ENCODE peak calls at places on chromosomes 11 and 22, in ten cellular contexts. One of them, this sample, is unnamed.

GRCh38 chr11:67029146-67029545 is 6.2 kb downstream of the SYT12 start:
- DNase-seq in GM13977: no peak
- DNase-seq in H1: no peak
- DNase-seq in Caco-2: no peak
- DNase-seq in transverse colon: no peak
- DNase-seq in heart right ventricle: no peak
- DNase-seq in right atrium auricular region: no peak
- DNase-seq in progenitor cell of endocrine pancreas: no peak
- DNase-seq in H9: no peak
- DNase-seq in hepatocyte: no peak
- DNase-seq in this sample: no peak

GRCh38 chr11:46256540-46257001 is 20.9 kb upstream of the CREB3L1 start:
- DNase-seq in GM13977: no peak
- DNase-seq in H1: no peak
- DNase-seq in Caco-2: no peak
- DNase-seq in transverse colon: no peak
- DNase-seq in heart right ventricle: no peak
- DNase-seq in right atrium auricular region: no peak
- DNase-seq in progenitor cell of endocrine pancreas: no peak
- DNase-seq in H9: peak; percentile 7
- DNase-seq in hepatocyte: no peak
- DNase-seq in this sample: no peak

GRCh38 chr11:108708173-108708572 is 43.3 kb downstream of the DDX10 start:
- DNase-seq in GM13977: no peak
- DNase-seq in H1: no peak
- DNase-seq in Caco-2: no peak
- DNase-seq in transverse colon: no peak
- DNase-seq in heart right ventricle: no peak
- DNase-seq in right atrium auricular region: no peak
- DNase-seq in progenitor cell of endocrine pancreas: no peak
- DNase-seq in H9: no peak
- DNase-seq in hepatocyte: no peak
- DNase-seq in this sample: no peak

GRCh38 chr11:31818874-31819331 is 7.8 kb upstream of the PAX6 start:
- DNase-seq in GM13977: peak; percentile 28
- DNase-seq in H1: peak; percentile 74
- DNase-seq in Caco-2: no peak
- DNase-seq in transverse colon: no peak
- DNase-seq in heart right ventricle: no peak
- DNase-seq in right atrium auricular region: no peak
- DNase-seq in progenitor cell of endocrine pancreas: no peak
- DNase-seq in H9: peak; percentile 45
- DNase-seq in hepatocyte: no peak
- DNase-seq in this sample: no peak

GRCh38 chr11:111001986-111002616 is 243.4 kb upstream of the POU2AF2 start:
- DNase-seq in GM13977: no peak
- DNase-seq in H1: no peak
- DNase-seq in Caco-2: no peak
- DNase-seq in transverse colon: no peak
- DNase-seq in heart right ventricle: no peak
- DNase-seq in right atrium auricular region: no peak
- DNase-seq in progenitor cell of endocrine pancreas: no peak
- DNase-seq in H9: no peak
- DNase-seq in hepatocyte: no peak
- DNase-seq in this sample: no peak

GRCh38 chr11:75267171-75267970 is 26.8 kb downstream of the TPBGL start:
- DNase-seq in GM13977: no peak
- DNase-seq in H1: no peak
- DNase-seq in Caco-2: peak; percentile 38
- DNase-seq in transverse colon: peak; percentile 5
- DNase-seq in heart right ventricle: no peak
- DNase-seq in right atrium auricular region: no peak
- DNase-seq in progenitor cell of endocrine pancreas: no peak
- DNase-seq in H9: no peak
- DNase-seq in hepatocyte: no peak
- DNase-seq in this sample: no peak

GRCh38 chr11:93646399-93646798 is 15.1 kb upstream of the CEP295 start:
- DNase-seq in GM13977: no peak
- DNase-seq in H1: no peak
- DNase-seq in Caco-2: no peak
- DNase-seq in transverse colon: no peak
- DNase-seq in heart right ventricle: no peak
- DNase-seq in right atrium auricular region: no peak
- DNase-seq in progenitor cell of endocrine pancreas: no peak
- DNase-seq in H9: no peak
- DNase-seq in hepatocyte: no peak
- DNase-seq in this sample: no peak

GRCh38 chr11:60756307-60757032 is at the start of gene MS4A15:
- DNase-seq in GM13977: peak; percentile 48
- DNase-seq in H1: no peak
- DNase-seq in Caco-2: peak; percentile 52
- DNase-seq in transverse colon: no peak
- DNase-seq in heart right ventricle: no peak
- DNase-seq in right atrium auricular region: no peak
- DNase-seq in progenitor cell of endocrine pancreas: no peak
- DNase-seq in H9: peak; percentile 56
- DNase-seq in hepatocyte: peak; percentile 38
- DNase-seq in this sample: peak; percentile 75

GRCh38 chr11:57321996-57322880 is 2.5 kb downstream of the TNKS1BP1 start:
- DNase-seq in GM13977: peak; percentile 58
- DNase-seq in H1: peak; percentile 62
- DNase-seq in Caco-2: peak; percentile 65
- DNase-seq in transverse colon: peak; percentile 90
- DNase-seq in heart right ventricle: peak; percentile 87
- DNase-seq in right atrium auricular region: peak; percentile 95
- DNase-seq in progenitor cell of endocrine pancreas: no peak
- DNase-seq in H9: peak; percentile 84
- DNase-seq in hepatocyte: peak; percentile 96
- DNase-seq in this sample: no peak

GRCh38 chr11:74133416-74133815 is 37.4 kb downstream of the C2CD3 start:
- DNase-seq in GM13977: no peak
- DNase-seq in H1: no peak
- DNase-seq in Caco-2: no peak
- DNase-seq in transverse colon: no peak
- DNase-seq in heart right ventricle: no peak
- DNase-seq in right atrium auricular region: no peak
- DNase-seq in progenitor cell of endocrine pancreas: no peak
- DNase-seq in H9: no peak
- DNase-seq in hepatocyte: no peak
- DNase-seq in this sample: no peak

DNA sequence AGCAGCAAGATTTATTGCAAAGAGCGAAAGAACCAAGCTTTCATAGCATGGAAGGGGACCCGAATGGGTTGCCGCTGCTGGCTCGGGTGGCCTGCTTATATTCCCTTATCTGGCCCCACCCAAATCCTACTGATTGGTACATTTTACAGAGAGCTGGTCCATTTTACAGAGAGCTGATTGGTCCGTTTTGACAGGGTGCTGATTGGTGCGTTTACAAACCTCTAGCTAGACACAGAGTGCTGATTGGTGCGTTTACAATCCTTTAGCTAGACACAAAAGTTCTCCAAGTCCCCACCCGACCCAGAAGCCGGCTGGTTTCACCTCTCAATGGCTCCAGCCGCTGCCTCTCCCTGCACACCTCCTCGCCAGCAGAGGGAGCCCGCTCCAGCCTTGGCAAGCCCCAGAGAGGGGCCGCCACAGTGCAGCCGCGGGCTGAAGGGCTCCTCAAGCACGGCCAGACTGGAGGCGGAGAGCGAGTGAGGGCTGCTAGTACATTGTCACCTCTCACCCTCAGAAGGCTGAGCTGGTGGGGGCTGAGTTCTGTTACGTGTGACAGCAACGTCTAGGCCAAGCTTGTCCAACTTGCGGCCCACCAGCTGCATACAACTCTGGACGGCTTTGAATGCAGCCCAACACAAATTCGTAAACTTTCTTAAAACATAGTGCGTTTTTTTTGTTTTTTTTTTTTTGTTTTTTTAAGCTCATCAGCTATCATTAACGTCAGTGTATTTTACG is 8.7 kb downstream of the PTH start:
- DNase-seq in GM13977: peak; percentile 26
- DNase-seq in H1: peak; percentile 91
- DNase-seq in Caco-2: peak; percentile 80
- DNase-seq in transverse colon: peak; percentile 57
- DNase-seq in heart right ventricle: peak; percentile 72
- DNase-seq in right atrium auricular region: no peak
- DNase-seq in progenitor cell of endocrine pancreas: peak; percentile 31
- DNase-seq in H9: peak; percentile 93
- DNase-seq in hepatocyte: peak; percentile 44
- DNase-seq in this sample: peak; percentile 80
- TF ChIP-seq CTCF in GM13977: peak; percentile 75
- TF ChIP-seq CTCF in H1: peak; percentile 84
- TF ChIP-seq CTCF in Caco-2: peak; percentile 45
- TF ChIP-seq CTCF in transverse colon: peak; percentile 11
- TF ChIP-seq CTCF in heart right ventricle: peak; percentile 37
- TF ChIP-seq CTCF in right atrium auricular region: peak; percentile 22
- TF ChIP-seq CTCF in progenitor cell of endocrine pancreas: peak; percentile 50
- TF ChIP-seq CTCF in H9: peak; percentile 72
- TF ChIP-seq CTCF in hepatocyte: peak; percentile 29
- TF ChIP-seq CTCF in this sample: peak; percentile 60

GRCh38 chr11:10750838-10751580 is at the start of gene CTR9:
- DNase-seq in GM13977: peak; percentile 85
- DNase-seq in H1: peak; percentile 95
- DNase-seq in Caco-2: peak; percentile 96
- DNase-seq in transverse colon: peak; percentile 95
- DNase-seq in heart right ventricle: peak; percentile 94
- DNase-seq in right atrium auricular region: peak; percentile 94
- DNase-seq in progenitor cell of endocrine pancreas: peak; percentile 83
- DNase-seq in H9: peak; percentile 96
- DNase-seq in hepatocyte: peak; percentile 96
- DNase-seq in this sample: peak; percentile 95
- TF ChIP-seq CTCF in GM13977: peak; percentile 49
- TF ChIP-seq CTCF in H1: peak; percentile 9
- TF ChIP-seq CTCF in Caco-2: no peak
- TF ChIP-seq CTCF in transverse colon: no peak
- TF ChIP-seq CTCF in heart right ventricle: no peak
- TF ChIP-seq CTCF in right atrium auricular region: no peak
- TF ChIP-seq CTCF in progenitor cell of endocrine pancreas: peak; percentile 34
- TF ChIP-seq CTCF in H9: no peak
- TF ChIP-seq CTCF in hepatocyte: peak; percentile 39
- TF ChIP-seq CTCF in this sample: peak; percentile 25

GRCh38 chr22:22106855-22107254 is 124.3 kb upstream of the TOP3B start:
- DNase-seq in GM13977: no peak
- DNase-seq in H1: no peak
- DNase-seq in Caco-2: no peak
- DNase-seq in transverse colon: no peak
- DNase-seq in heart right ventricle: no peak
- DNase-seq in right atrium auricular region: no peak
- DNase-seq in progenitor cell of endocrine pancreas: no peak
- DNase-seq in H9: no peak
- DNase-seq in hepatocyte: no peak
- DNase-seq in this sample: no peak

GRCh38 chr22:22099833-22100812 is 117.5 kb upstream of the TOP3B start:
- DNase-seq in GM13977: no peak
- DNase-seq in H1: no peak
- DNase-seq in Caco-2: no peak
- DNase-seq in transverse colon: no peak
- DNase-seq in heart right ventricle: no peak
- DNase-seq in right atrium auricular region: peak; percentile 36
- DNase-seq in progenitor cell of endocrine pancreas: no peak
- DNase-seq in H9: peak; percentile 52
- DNase-seq in hepatocyte: peak; percentile 22
- DNase-seq in this sample: peak; percentile 5

GRCh38 chr22:22099194-22099486 is 116.6 kb upstream of the TOP3B start:
- DNase-seq in GM13977: peak; percentile 56
- DNase-seq in H1: no peak
- DNase-seq in Caco-2: no peak
- DNase-seq in transverse colon: no peak
- DNase-seq in heart right ventricle: no peak
- DNase-seq in right atrium auricular region: no peak
- DNase-seq in progenitor cell of endocrine pancreas: no peak
- DNase-seq in H9: no peak
- DNase-seq in hepatocyte: no peak
- DNase-seq in this sample: peak; percentile 43

GRCh38 chr22:22105364-22105763 is 122.8 kb upstream of the TOP3B start:
- DNase-seq in GM13977: no peak
- DNase-seq in H1: no peak
- DNase-seq in Caco-2: no peak
- DNase-seq in transverse colon: no peak
- DNase-seq in heart right ventricle: no peak
- DNase-seq in right atrium auricular region: no peak
- DNase-seq in progenitor cell of endocrine pancreas: no peak
- DNase-seq in H9: no peak
- DNase-seq in hepatocyte: no peak
- DNase-seq in this sample: no peak

GRCh38 chr22:22103078-22103593 is 120.5 kb upstream of the TOP3B start:
- DNase-seq in GM13977: no peak
- DNase-seq in H1: peak; percentile 78
- DNase-seq in Caco-2: no peak
- DNase-seq in transverse colon: no peak
- DNase-seq in heart right ventricle: no peak
- DNase-seq in right atrium auricular region: peak; percentile 34
- DNase-seq in progenitor cell of endocrine pancreas: no peak
- DNase-seq in H9: peak; percentile 66
- DNase-seq in hepatocyte: no peak
- DNase-seq in this sample: peak; percentile 19
- TF ChIP-seq CTCF in GM13977: peak; percentile 48
- TF ChIP-seq CTCF in H1: peak; percentile 65
- TF ChIP-seq CTCF in Caco-2: peak; percentile 41
- TF ChIP-seq CTCF in transverse colon: no peak
- TF ChIP-seq CTCF in heart right ventricle: no peak
- TF ChIP-seq CTCF in right atrium auricular region: no peak
- TF ChIP-seq CTCF in progenitor cell of endocrine pancreas: peak; percentile 61
- TF ChIP-seq CTCF in H9: peak; percentile 74
- TF ChIP-seq CTCF in hepatocyte: no peak
- TF ChIP-seq CTCF in this sample: peak; percentile 47

GRCh38 chr22:30175743-30176288 is 70.7 kb downstream of the LIF start:
- DNase-seq in GM13977: no peak
- DNase-seq in H1: no peak
- DNase-seq in Caco-2: no peak
- DNase-seq in transverse colon: no peak
- DNase-seq in heart right ventricle: no peak
- DNase-seq in right atrium auricular region: no peak
- DNase-seq in progenitor cell of endocrine pancreas: no peak
- DNase-seq in H9: no peak
- DNase-seq in hepatocyte: no peak
- DNase-seq in this sample: no peak

GRCh38 chr22:30176431-30176830 is 70.1 kb downstream of the LIF start:
- DNase-seq in GM13977: no peak
- DNase-seq in H1: no peak
- DNase-seq in Caco-2: no peak
- DNase-seq in transverse colon: no peak
- DNase-seq in heart right ventricle: no peak
- DNase-seq in right atrium auricular region: no peak
- DNase-seq in progenitor cell of endocrine pancreas: no peak
- DNase-seq in H9: no peak
- DNase-seq in hepatocyte: no peak
- DNase-seq in this sample: no peak

GRCh38 chr22:30180616-30181015 is 65.9 kb downstream of the LIF start:
- DNase-seq in GM13977: no peak
- DNase-seq in H1: no peak
- DNase-seq in Caco-2: no peak
- DNase-seq in transverse colon: no peak
- DNase-seq in heart right ventricle: no peak
- DNase-seq in right atrium auricular region: no peak
- DNase-seq in progenitor cell of endocrine pancreas: no peak
- DNase-seq in H9: no peak
- DNase-seq in hepatocyte: no peak
- DNase-seq in this sample: no peak

GRCh38 chr22:30181459-30182353 is 64.9 kb downstream of the LIF start:
- DNase-seq in GM13977: no peak
- DNase-seq in H1: no peak
- DNase-seq in Caco-2: no peak
- DNase-seq in transverse colon: no peak
- DNase-seq in heart right ventricle: no peak
- DNase-seq in right atrium auricular region: no peak
- DNase-seq in progenitor cell of endocrine pancreas: no peak
- DNase-seq in H9: no peak
- DNase-seq in hepatocyte: no peak
- DNase-seq in this sample: no peak

GRCh38 chr22:30178180-30179126 is 68.1 kb downstream of the LIF start:
- DNase-seq in GM13977: no peak
- DNase-seq in H1: no peak
- DNase-seq in Caco-2: no peak
- DNase-seq in transverse colon: no peak
- DNase-seq in heart right ventricle: no peak
- DNase-seq in right atrium auricular region: no peak
- DNase-seq in progenitor cell of endocrine pancreas: no peak
- DNase-seq in H9: no peak
- DNase-seq in hepatocyte: no peak
- DNase-seq in this sample: no peak
- TF ChIP-seq CTCF in GM13977: no peak
- TF ChIP-seq CTCF in H1: no peak
- TF ChIP-seq CTCF in Caco-2: no peak
- TF ChIP-seq CTCF in transverse colon: no peak
- TF ChIP-seq CTCF in heart right ventricle: no peak
- TF ChIP-seq CTCF in right atrium auricular region: no peak
- TF ChIP-seq CTCF in progenitor cell of endocrine pancreas: peak; percentile 12
- TF ChIP-seq CTCF in H9: peak; percentile 20
- TF ChIP-seq CTCF in hepatocyte: no peak
- TF ChIP-seq CTCF in this sample: no peak

This sample was measured in GM12865.